ENCODE peak calls at places on chromosomes 16 and 17, in five cellular contexts. Q is activated CD4-positive, alpha-beta T cell treated with anti-CD3 and anti-CD28 coated beads, Interleukin-2, amount 50 U/mL, for 1 hour; S is brain microvascular endothelial cell; P is neuronal stem cell; T is activated CD8-positive, alpha-beta T cell treated with anti-CD3 and anti-CD28 coated beads, Interleukin-2, amount 10 ng/mL, durations not matched to agents 7 days and 5 days. Z is an unnamed sample.

GRCh38 chr17:66654341-66654740 is 180.6 kb upstream of the CACNG5 start:
- DNase-seq in S (peak; percentile 39), P (no peak), T (no peak), Q (no peak), Z (no peak)

GRCh38 chr17:49748791-49749190 is 15.1 kb downstream of the FAM117A start:
- DNase-seq in P (no peak), T (peak; percentile 77), Q (peak; percentile 55), S (no peak), Z (no peak)

GRCh38 chr17:61551255-61551742 is 39.7 kb downstream of the NACA2 start:
- DNase-seq in Q (no peak), S (no peak), P (peak; percentile 3), T (no peak), Z (no peak)

GRCh38 chr17:56744721-56745120 is 89.0 kb downstream of the C17orf67 start:
- DNase-seq in P (no peak), Q (no peak), S (no peak), T (no peak), Z (no peak)

GRCh38 chr17:32755045-32755805 is 121.7 kb downstream of the MYO1D start:
- DNase-seq in S (peak; percentile 41), P (peak; percentile 39), T (no peak), Q (no peak), Z (no peak)

GRCh38 chr17:1372618-1373017 is 27.4 kb downstream of the YWHAE start:
- DNase-seq in Q (no peak), T (no peak), P (no peak), S (no peak), Z (no peak)

GRCh38 chr16:28977703-28978641 is 3.4 kb downstream of the SPNS1 start:
- DNase-seq in P (no peak), Q (no peak), T (no peak), S (no peak), Z (peak; percentile 38)

GRCh38 chr17:7673239-7673638 is 14.1 kb downstream of the TP53 start:
- DNase-seq in T (peak; percentile 59), S (no peak), P (no peak), Q (peak; percentile 24), Z (no peak)

GRCh38 chr17:71423871-71424546 is 696.8 kb upstream of the SOX9 start:
- DNase-seq in S (peak; percentile 52), P (no peak), Q (no peak), T (no peak), Z (no peak)

GRCh38 chr17:6894206-6894528 is 62.6 kb upstream of the TEKT1 start:
- DNase-seq in P (peak; percentile 44), S (no peak), Q (peak; percentile 5), T (peak; percentile 45), Z (no peak)

GRCh38 chr17:70120420-70120819 is 45.4 kb downstream of the KCNJ16 start:
- DNase-seq in T (no peak), P (no peak), Q (no peak), S (no peak), Z (no peak)

GRCh38 chr16:75938818-75939217 is 212.5 kb upstream of the CPHXL start:
- DNase-seq in Q (no peak), P (no peak), S (no peak), T (no peak), Z (no peak)

GRCh38 chr17:39674702-39675389 is 6.6 kb downstream of the PNMT start:
- DNase-seq in T (no peak), S (no peak), P (no peak), Q (no peak), Z (no peak)

GRCh38 chr16:69270831-69271230 is 40.3 kb upstream of the VPS4A start:
- DNase-seq in Q (no peak), P (no peak), T (no peak), S (no peak), Z (no peak)

GRCh38 chr16:57372372-57373116 is at the start of gene CX3CL1:
- DNase-seq in S (peak; percentile 28), Q (no peak), P (no peak), T (no peak), Z (peak; percentile 24)

GRCh38 chr16:24036614-24037013 is 200.8 kb downstream of the PRKCB start:
- DNase-seq in Q (peak; percentile 22), P (peak; percentile 36), S (peak; percentile 38), T (peak; percentile 47), Z (peak; percentile 31)

GRCh38 chr17:42618442-42619150 is 9.1 kb downstream of the TUBG1 start:
- DNase-seq in T (peak; percentile 26), P (no peak), Q (no peak), S (no peak), Z (peak; percentile 10)

GRCh38 chr16:75320435-75320834 is 69.0 kb upstream of the BCAR1 start:
- DNase-seq in Q (no peak), P (peak; percentile 30), S (no peak), T (no peak), Z (no peak)

GRCh38 chr16:87412996-87413421 is 20.9 kb downstream of the MAP1LC3B start:
- DNase-seq in P (no peak), S (no peak), T (no peak), Q (no peak), Z (no peak)

GRCh38 chr16:11757671-11758545 is 15.3 kb upstream of the TXNDC11 start:
- DNase-seq in P (no peak), S (peak; percentile 87), Q (no peak), T (no peak), Z (no peak)

GRCh38 chr17:18363021-18363941 is at the start of gene SHMT1:
- DNase-seq in P (peak; percentile 85), S (peak; percentile 73), T (peak; percentile 93), Q (peak; percentile 86), Z (peak; percentile 91)

GRCh38 chr16:1188781-1189189 is 35.9 kb downstream of the CACNA1H start:
- DNase-seq in Q (peak; percentile 49), S (no peak), P (peak; percentile 51), T (peak; percentile 70), Z (peak; percentile 72)

Z was measured in progenitor cell of endocrine pancreas.